ENCODE peak calls at places on chromosome 16, in ten cellular contexts. P is Daoy; Y is colonic mucosa; I is endothelial cell of umbilical vein; O is stimulated activated CD4-positive, alpha-beta T cell treated with anti-CD3 and anti-CD28 coated beads, Interleukin-2, amount 100 ng/mL, for 48 hours; K is activated T-cell treated with anti-CD3 and anti-CD28 coated beads, Interleukin-2, amount 50 U/mL, for 72 hours; V is OCI-LY7; N is HS-27A; B is Peyer's patch; Z is posterior vena cava. Q is an unnamed sample.

GRCh38 chr16:57996406-57997175 is 3.9 kb downstream of the ZNF319 start:
- DNase-seq in P (no peak), Y (no peak), I (no peak), O (no peak), K (no peak), V (no peak), N (no peak), B (no peak), Z (no peak), Q (no peak)

GRCh38 chr16:31713945-31714898 is 159.4 kb upstream of the ZNF267 start:
- DNase-seq in P (peak; percentile 16), Y (no peak), I (peak; percentile 43), O (no peak), K (no peak), V (no peak), N (no peak), B (no peak), Z (no peak), Q (no peak)

GRCh38 chr16:77873066-77873465 is 84.7 kb downstream of the VAT1L start:
- DNase-seq in P (no peak), Y (no peak), I (no peak), O (no peak), K (no peak), V (no peak), N (no peak), B (no peak), Z (no peak), Q (no peak)

GRCh38 chr16:23182675-23183485 is at the start of gene SCNN1G:
- DNase-seq in P (no peak), Y (peak; percentile 20), I (no peak), O (no peak), K (peak; percentile 5), V (no peak), N (no peak), B (no peak), Z (no peak), Q (no peak)

GRCh38 chr16:85253127-85253941 is 141.1 kb upstream of the CIBAR2 start:
- DNase-seq in P (peak; percentile 48), Y (peak; percentile 56), I (peak; percentile 28), O (peak; percentile 65), K (peak; percentile 64), V (peak; percentile 81), N (no peak), B (peak; percentile 27), Z (no peak), Q (no peak)

GRCh38 chr16:79656537-79657115 is 56.1 kb upstream of the MAF start:
- DNase-seq in P (peak; percentile 37), Y (no peak), I (no peak), O (no peak), K (no peak), V (no peak), N (no peak), B (no peak), Z (no peak), Q (no peak)

GRCh38 chr16:16062023-16062932 is 112.9 kb downstream of the ABCC1 start:
- DNase-seq in P (no peak), Y (no peak), I (no peak), O (no peak), K (no peak), V (peak; percentile 70), N (no peak), B (peak; percentile 25), Z (no peak), Q (no peak)

GRCh38 chr16:50627419-50627818 is 53.7 kb downstream of the SNX20 start:
- DNase-seq in P (peak; percentile 19), Y (peak; percentile 35), I (no peak), O (no peak), K (peak; percentile 38), V (peak; percentile 15), N (no peak), B (peak; percentile 57), Z (no peak), Q (no peak)

GRCh38 chr16:88726981-88727380 is 20.7 kb downstream of the CTU2 start:
- DNase-seq in P (no peak), Y (no peak), I (no peak), O (no peak), K (no peak), V (no peak), N (no peak), B (no peak), Z (no peak), Q (no peak)

GRCh38 chr16:82963653-82964052 is 336.9 kb downstream of the CDH13 start:
- DNase-seq in P (no peak), Y (no peak), I (no peak), O (no peak), K (no peak), V (no peak), N (no peak), B (no peak), Z (no peak), Q (no peak)

GRCh38 chr16:70703041-70703834 is 17.4 kb upstream of the MTSS2 start:
- DNase-seq in P (peak; percentile 75), Y (no peak), I (no peak), O (no peak), K (no peak), V (no peak), N (no peak), B (no peak), Z (peak; percentile 93), Q (peak; percentile 78)

GRCh38 chr16:49024896-49025295 is 256.7 kb downstream of the CBLN1 start:
- DNase-seq in P (no peak), Y (no peak), I (no peak), O (no peak), K (no peak), V (no peak), N (no peak), B (no peak), Z (no peak), Q (no peak)

GRCh38 chr16:48597563-48598392 is 12.2 kb downstream of the N4BP1 start:
- DNase-seq in P (no peak), Y (no peak), I (peak; percentile 46), O (no peak), K (no peak), V (no peak), N (no peak), B (no peak), Z (no peak), Q (no peak)

GRCh38 chr16:48487287-48487686 is 102.1 kb upstream of the SIAH1 start:
- DNase-seq in P (no peak), Y (no peak), I (no peak), O (no peak), K (no peak), V (no peak), N (no peak), B (no peak), Z (no peak), Q (peak; percentile 28)

GRCh38 chr16:65621640-65622039 is 499.8 kb upstream of the CDH11 start:
- DNase-seq in P (no peak), Y (no peak), I (no peak), O (no peak), K (no peak), V (peak; percentile 15), N (no peak), B (no peak), Z (no peak), Q (no peak)

GRCh38 chr16:35310999-35311398 is 1851.6 kb downstream of the TP53TG3F start:
- DNase-seq in P (no peak), Y (no peak), I (no peak), O (no peak), K (no peak), V (no peak), N (no peak), B (no peak), Z (no peak), Q (no peak)

GRCh38 chr16:86991679-86992078 is 325.5 kb downstream of the C16orf95 start:
- DNase-seq in P (peak; percentile 66), Y (no peak), I (no peak), O (no peak), K (no peak), V (no peak), N (no peak), B (no peak), Z (no peak), Q (peak; percentile 78)

GRCh38 chr16:82867425-82867824 is 240.7 kb downstream of the CDH13 start:
- DNase-seq in P (peak; percentile 14), Y (no peak), I (peak; percentile 30), O (no peak), K (no peak), V (no peak), N (no peak), B (no peak), Z (no peak), Q (peak; percentile 51)

GRCh38 chr16:70577256-70577698 is 53.7 kb downstream of the SF3B3 start:
- DNase-seq in P (peak; percentile 44), Y (no peak), I (peak; percentile 46), O (no peak), K (no peak), V (no peak), N (peak; percentile 93), B (no peak), Z (no peak), Q (peak; percentile 38)

GRCh38 chr16:11621920-11622651 is 35.4 kb upstream of the LITAF start:
- DNase-seq in P (no peak), Y (no peak), I (no peak), O (no peak), K (peak; percentile 41), V (peak; percentile 87), N (no peak), B (peak; percentile 68), Z (no peak), Q (no peak)

GRCh38 chr16:72848045-72848410 is 199.9 kb downstream of the ZFHX3 start:
- DNase-seq in P (no peak), Y (no peak), I (no peak), O (no peak), K (no peak), V (no peak), N (no peak), B (no peak), Z (no peak), Q (no peak)

GRCh38 chr16:69329369-69330285 is 761 bp downstream of the PDF start:
- DNase-seq in P (no peak), Y (peak; percentile 49), I (peak; percentile 20), O (no peak), K (no peak), V (peak; percentile 59), N (no peak), B (no peak), Z (peak; percentile 83), Q (no peak)

GRCh38 chr16:67397451-67397801 is 4.1 kb upstream of the TPPP3 start:
- DNase-seq in P (no peak), Y (no peak), I (no peak), O (no peak), K (no peak), V (no peak), N (no peak), B (no peak), Z (peak; percentile 87), Q (no peak)

Q was measured in HCEC 1CT.